ENCODE peak calls at places on chromosomes 1 and 21, in five cellular contexts. H is IMR-90, F is neuronal stem cell, K is mesenchymal stem cell, R is H1. P is an unnamed sample.

GRCh38 chr21:14453339-14453738 is 70.4 kb upstream of the HSPA13 start:
- DNase-seq in H (no peak), F (no peak), K (no peak), R (no peak), P (no peak)

GRCh38 chr1:20588634-20589225 is at the start of gene CDA:
- DNase-seq in H (no peak), F (no peak), K (no peak), R (no peak), P (peak)

GRCh38 chr1:171446396-171446795 is 38.9 kb upstream of the PRRC2C start:
- DNase-seq in H (no peak), F (no peak), K (no peak), R (no peak), P (no peak)

GRCh38 chr21:35326677-35327076 is 277.6 kb upstream of the RUNX1 start:
- DNase-seq in H (peak), F (no peak), K (no peak), R (no peak), P (no peak)

GRCh38 chr1:2823921-2824660 is 22.6 kb upstream of the TTC34 start:
- DNase-seq in H (no peak), F (no peak), K (no peak), R (no peak), P (no peak)

GRCh38 chr1:153763365-153764225 is 11.6 kb upstream of the SLC27A3 start:
- DNase-seq in H (no peak), F (no peak), K (no peak), R (no peak), P (no peak)

GRCh38 chr1:243598433-243598832 is 251.6 kb downstream of the AKT3 start:
- DNase-seq in H (peak), F (no peak), K (peak), R (no peak), P (peak)

GRCh38 chr1:53642215-53642555 is 96.8 kb downstream of the GLIS1 start:
- DNase-seq in H (no peak), F (no peak), K (no peak), R (no peak), P (no peak)

GRCh38 chr21:44986471-44987291 is 46.9 kb downstream of the SLX9 start:
- DNase-seq in H (no peak), F (no peak), K (no peak), R (no peak), P (no peak)

GRCh38 chr1:18340158-18340764 is 140.5 kb upstream of the KLHDC7A start:
- DNase-seq in H (no peak), F (no peak), K (no peak), R (no peak), P (no peak)

DNA sequence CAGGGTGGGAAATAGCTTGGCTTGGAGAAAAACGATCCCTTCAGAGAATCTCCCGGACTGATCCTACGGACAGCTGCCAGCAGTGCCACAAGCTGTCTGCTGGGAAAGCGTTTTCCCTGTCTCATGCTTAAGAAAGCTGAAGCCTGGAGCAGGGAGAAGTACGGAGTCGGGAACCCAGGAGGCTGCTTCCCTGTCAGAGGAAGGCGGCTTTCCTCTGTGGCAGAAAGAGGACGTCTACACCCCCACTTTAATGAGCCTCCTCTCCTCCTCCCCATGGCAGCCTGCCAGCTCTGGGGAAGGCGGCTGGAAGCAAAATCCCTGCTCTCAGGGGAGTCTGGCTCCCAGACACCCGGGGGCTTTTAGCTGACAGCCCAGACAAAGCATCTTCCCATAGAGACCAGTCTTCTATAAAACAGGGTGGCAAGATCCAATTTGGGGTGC is 7.3 kb downstream of the KIF21B start:
- DNase-seq in H (peak), F (no peak), K (peak), R (no peak), P (no peak)
- H2AK5ac ChIP-seq in H (no peak), F (no peak), K (no peak), R (no peak), P (no peak)

DNA sequence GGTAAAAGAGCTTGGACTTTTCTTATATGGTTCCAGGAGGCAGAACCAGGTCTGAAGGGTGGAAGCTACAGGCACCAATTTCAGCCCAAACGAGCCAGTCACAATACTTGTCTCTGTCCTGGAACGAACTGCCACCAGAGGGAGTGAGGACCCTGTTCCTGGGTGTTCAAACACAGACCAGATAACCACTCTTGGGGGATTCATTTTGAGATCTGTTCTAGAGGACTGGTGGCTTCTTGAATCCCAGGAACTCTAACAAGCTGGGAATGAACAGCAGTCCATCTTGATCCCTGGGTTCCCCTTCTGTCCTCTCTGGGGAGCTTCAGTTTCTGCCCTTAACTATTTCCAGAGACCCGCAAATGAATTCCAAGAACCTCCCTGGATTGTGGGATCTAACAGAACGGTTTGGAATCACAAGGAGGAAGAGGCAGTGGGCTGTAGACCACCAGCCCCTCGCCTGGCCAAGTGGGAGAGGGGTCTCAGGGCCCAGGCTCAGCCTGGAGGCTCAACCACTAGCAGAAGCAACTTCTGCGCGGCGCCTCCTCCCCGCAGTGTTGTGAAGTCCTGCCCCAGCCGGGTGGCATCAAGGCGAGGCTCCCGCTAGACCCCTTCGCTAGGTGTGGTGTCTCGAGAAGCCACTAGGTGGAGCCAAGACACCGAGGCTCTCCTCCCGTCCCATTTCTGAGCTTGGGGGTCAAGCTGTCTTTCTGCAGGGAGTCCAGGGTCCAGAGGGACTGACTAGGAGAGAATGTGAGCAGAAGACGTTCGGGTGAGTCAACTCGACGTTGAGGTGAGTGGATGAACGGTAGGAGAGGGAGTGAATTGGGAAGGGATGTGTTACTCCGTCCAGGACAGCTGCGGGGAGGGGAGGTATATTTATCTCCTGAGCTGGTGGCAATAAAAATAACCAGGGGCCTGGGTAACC is 12.1 kb upstream of the NES start:
- DNase-seq in H (peak), F (peak), K (peak), R (peak), P (peak)
- H3K4me3 ChIP-seq in H (peak), F (no peak), K (no peak), R (peak), P (no peak)

DNA sequence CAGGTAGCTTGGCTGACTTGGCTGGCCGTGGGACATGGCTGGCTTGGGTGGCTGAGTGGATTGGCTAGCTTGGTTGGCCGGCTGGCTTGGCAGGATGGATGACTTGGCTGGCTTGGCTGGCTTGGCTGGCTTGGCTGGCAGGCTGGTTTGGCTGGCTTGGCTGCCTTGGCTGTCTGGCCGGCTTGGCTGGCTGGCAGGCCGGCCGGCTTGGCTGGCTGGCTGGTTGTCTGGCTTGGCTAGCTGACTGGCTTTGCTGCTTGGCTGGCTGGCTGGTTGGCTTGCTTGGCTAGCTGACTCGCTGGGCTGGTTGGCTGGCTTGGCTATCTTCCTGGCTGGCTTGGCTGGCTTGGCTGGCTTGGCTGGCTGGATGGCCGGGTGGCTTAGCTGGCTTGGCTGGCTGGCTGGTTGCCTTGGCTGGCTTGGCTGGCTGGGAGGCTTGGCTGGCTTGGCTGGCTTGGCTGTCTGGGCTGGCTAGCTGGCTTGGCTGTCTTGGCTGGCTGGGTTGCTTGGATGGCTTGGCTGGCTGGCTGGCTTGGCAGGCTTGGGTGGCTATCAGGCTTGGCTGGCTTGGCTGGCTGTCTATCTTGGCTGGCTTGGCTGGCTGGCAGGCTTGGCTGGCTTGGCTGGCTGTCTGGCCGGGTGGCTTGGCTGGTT is 129.7 kb upstream of the FAM72C start:
- DNase-seq in H (no peak), F (no peak), K (no peak), R (peak), P (peak)
- H4K91ac ChIP-seq in H (no peak), F (peak), K (no peak), R (peak), P (no peak)

DNA sequence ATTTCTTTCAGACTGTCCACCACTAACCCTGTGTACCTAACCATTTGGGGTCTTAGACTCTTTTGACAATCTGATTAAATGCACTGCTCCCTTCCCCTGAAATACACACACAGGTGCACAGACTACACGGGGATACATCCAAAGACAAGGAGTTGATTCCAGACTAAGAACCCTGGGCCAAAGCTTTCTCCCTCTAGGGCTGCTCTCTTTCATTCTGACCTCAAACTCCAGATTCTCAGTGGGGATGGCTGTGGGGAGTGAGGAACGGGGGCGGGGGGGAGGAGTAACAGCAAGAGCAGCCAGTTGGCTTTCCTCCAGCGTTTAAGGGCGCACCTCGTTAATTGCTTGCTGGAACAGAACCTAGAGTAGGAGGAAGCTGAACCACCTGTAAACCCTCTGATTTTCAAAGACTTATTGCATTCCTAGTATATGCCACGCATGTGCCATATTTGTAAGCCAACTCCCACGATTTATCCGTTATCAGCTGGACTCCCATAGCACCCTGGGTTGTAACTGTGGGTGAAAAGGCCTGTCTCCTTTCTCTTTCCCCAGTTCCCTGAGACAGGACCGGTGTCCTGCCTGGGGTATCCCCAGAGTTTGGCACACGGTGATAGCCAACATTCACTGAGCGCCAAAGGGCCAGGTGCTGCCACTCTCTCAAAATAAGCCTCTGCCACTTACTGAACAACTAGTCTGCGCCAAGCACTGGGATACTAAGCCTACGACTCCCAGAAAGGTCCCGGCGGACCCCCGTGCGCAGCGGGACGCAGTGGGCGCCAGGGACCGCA is 904 bp downstream of the MTHFR start:
- DNase-seq in H (peak), F (no peak), K (peak), R (peak), P (no peak)
- H2AK5ac ChIP-seq in H (peak), F (peak), K (peak), R (no peak), P (peak)

GRCh38 chr21:25578070-25578961 is 29.0 kb downstream of the MRPL39 start:
- DNase-seq in H (peak), F (no peak), K (no peak), R (no peak), P (no peak)
- H3K4me3 ChIP-seq in H (no peak), F (no peak), K (no peak), R (no peak), P (no peak)

GRCh38 chr1:156675271-156675708 is 1.9 kb downstream of the NES start:
- DNase-seq in H (no peak), F (no peak), K (no peak), R (peak), P (no peak)
- H4K91ac ChIP-seq in H (peak), F (peak), K (peak), R (peak), P (no peak)

DNA sequence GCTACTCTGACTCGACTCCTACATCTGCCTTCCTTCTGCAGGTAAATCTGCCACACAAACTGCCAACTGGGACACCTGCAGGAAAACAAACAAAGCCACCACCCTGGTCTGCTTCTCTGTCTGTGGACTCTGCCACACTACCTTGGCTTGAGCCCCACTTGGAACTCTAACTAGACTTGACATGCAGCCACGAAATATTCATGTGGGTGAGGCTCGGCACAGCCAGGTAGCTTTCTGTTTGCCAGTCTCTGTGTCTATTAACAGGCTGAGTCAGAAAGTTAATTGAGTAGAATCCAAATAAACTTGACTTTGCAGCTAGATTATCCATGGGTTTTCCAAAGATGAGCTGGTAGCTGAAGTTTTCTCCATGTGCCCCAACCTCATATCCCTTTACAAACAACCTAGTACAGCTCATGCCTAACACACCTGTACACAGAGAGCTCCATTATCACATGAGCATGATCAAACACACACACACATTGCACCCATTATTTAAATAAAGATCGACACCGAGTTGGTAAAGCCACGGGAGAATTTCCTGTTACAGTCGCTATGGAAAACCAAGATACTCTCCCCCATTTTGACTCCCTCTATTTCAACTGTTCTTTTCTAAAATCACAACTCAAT is 811 bp downstream of the C1orf116 start:
- DNase-seq in H (no peak), F (no peak), K (no peak), R (no peak), P (no peak)
- H2AK5ac ChIP-seq in H (no peak), F (no peak), K (peak), R (peak), P (no peak)

GRCh38 chr1:231418101-231418740 is 3.9 kb downstream of the EGLN1 start:
- DNase-seq in H (peak), F (no peak), K (no peak), R (no peak), P (no peak)

GRCh38 chr1:231417503-231417902 is 4.6 kb downstream of the EGLN1 start:
- DNase-seq in H (no peak), F (no peak), K (no peak), R (no peak), P (no peak)

GRCh38 chr1:231418741-231419107 is 3.4 kb downstream of the EGLN1 start:
- DNase-seq in H (no peak), F (no peak), K (no peak), R (no peak), P (no peak)

GRCh38 chr1:231415018-231415583 is 7.0 kb downstream of the EGLN1 start:
- DNase-seq in H (no peak), F (no peak), K (no peak), R (no peak), P (peak)

DNA sequence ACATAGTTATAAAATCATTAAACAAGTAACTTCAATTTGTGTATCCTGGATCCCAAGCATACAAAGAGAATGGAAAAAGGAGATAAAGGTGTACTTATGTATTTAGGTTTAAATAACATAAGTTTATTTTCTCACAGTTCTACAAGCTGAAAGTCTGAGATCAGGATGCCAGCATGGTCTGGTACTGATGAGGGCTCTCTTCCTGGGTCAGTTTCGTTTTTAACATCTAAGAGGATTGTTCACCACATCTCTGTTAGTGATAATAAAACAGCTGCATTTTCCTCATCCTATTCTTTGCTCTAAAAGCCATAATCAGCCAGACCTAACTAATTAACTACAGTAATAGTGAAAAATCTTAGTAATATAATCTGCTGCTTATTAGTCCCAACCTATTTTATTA is 5.2 kb downstream of the EGLN1 start:
- DNase-seq in H (no peak), F (no peak), K (no peak), R (no peak), P (no peak)
- H3K4me3 ChIP-seq in H (no peak), F (no peak), K (no peak), R (no peak), P (no peak)

DNA sequence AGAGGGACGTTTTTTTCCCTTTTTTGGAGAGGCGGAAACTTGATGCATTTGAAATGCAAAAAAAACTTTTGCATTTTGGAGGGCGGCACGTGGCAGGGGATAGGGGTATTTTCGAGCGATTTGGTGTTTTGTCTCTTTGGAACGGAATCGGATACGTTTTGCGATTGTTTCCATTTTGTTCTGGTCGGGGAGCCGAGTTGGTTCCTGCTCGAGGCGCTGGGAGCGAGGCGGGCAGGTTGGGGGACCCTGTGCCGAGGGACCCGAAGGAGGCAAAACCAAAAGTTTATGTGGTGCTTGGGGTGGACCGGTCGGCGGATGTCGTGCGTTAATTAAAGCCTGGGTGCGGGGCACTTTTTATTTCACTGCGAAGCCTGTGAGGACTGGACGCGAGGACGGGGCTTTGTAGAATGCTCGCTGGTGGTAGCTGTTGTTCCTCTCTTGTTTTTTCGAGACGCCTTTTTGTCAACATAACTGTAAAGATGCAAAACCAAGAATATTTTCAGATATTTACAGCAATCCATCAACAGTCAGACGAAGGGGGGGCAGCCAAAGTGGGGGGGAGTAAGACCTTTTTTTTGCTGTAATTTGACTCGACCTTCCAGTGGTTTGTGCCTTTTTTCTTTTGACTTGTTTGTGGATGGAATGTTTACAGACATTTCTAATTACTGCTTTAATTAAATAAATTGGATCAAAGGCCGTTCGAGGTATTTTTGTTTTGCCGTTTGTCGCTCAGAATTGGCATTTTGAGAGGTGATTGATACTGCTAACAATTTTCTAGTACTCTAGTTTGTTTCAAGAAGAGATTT is 1.0 kb downstream of the H3-3A start:
- DNase-seq in H (peak), F (peak), K (peak), R (peak), P (peak)
- H4K91ac ChIP-seq in H (peak), F (no peak), K (no peak), R (no peak), P (peak)

P was measured in trophoblast cell.